ENCODE peak calls at places on chromosomes 2 and 18, in five cellular contexts. One of them, this sample, is unnamed.

GRCh38 chr2:178827739-178828487 is 20.7 kb upstream of the TTN start:
- ATAC-seq in lower lobe of right lung: no peak
- ATAC-seq in stimulated activated naive CD8-positive, alpha-beta T cell treated with anti-CD3 and anti-CD28 coated beads, Interleukin-15, amount 100 ng/mL, for 72 hours: no peak
- ATAC-seq in naive B cell: no peak
- ATAC-seq in Panc1: no peak
- ATAC-seq in this sample: no peak

GRCh38 chr18:30929718-30930117 is 112.8 kb downstream of the DSC3 start:
- ATAC-seq in Panc1: no peak
- ATAC-seq in lower lobe of right lung: no peak
- ATAC-seq in naive B cell: no peak
- ATAC-seq in stimulated activated naive CD8-positive, alpha-beta T cell treated with anti-CD3 and anti-CD28 coated beads, Interleukin-15, amount 100 ng/mL, for 72 hours: no peak
- ATAC-seq in this sample: no peak

GRCh38 chr2:6434396-6434795 is 431.3 kb downstream of the CMPK2 start:
- ATAC-seq in Panc1: no peak
- ATAC-seq in stimulated activated naive CD8-positive, alpha-beta T cell treated with anti-CD3 and anti-CD28 coated beads, Interleukin-15, amount 100 ng/mL, for 72 hours: no peak
- ATAC-seq in naive B cell: no peak
- ATAC-seq in lower lobe of right lung: no peak
- ATAC-seq in this sample: no peak

GRCh38 chr2:204542967-204543608 is 2.2 kb upstream of the PARD3B start:
- ATAC-seq in Panc1: no peak
- ATAC-seq in stimulated activated naive CD8-positive, alpha-beta T cell treated with anti-CD3 and anti-CD28 coated beads, Interleukin-15, amount 100 ng/mL, for 72 hours: no peak
- ATAC-seq in naive B cell: no peak
- ATAC-seq in lower lobe of right lung: no peak
- ATAC-seq in this sample: no peak

GRCh38 chr2:110740747-110741349 is 8.5 kb downstream of the ACOXL start:
- ATAC-seq in stimulated activated naive CD8-positive, alpha-beta T cell treated with anti-CD3 and anti-CD28 coated beads, Interleukin-15, amount 100 ng/mL, for 72 hours: no peak
- ATAC-seq in lower lobe of right lung: peak
- ATAC-seq in Panc1: no peak
- ATAC-seq in naive B cell: no peak
- ATAC-seq in this sample: no peak

GRCh38 chr2:65292461-65293127 is 65.0 kb downstream of the ACTR2 start:
- ATAC-seq in lower lobe of right lung: peak
- ATAC-seq in Panc1: no peak
- ATAC-seq in stimulated activated naive CD8-positive, alpha-beta T cell treated with anti-CD3 and anti-CD28 coated beads, Interleukin-15, amount 100 ng/mL, for 72 hours: no peak
- ATAC-seq in naive B cell: no peak
- ATAC-seq in this sample: no peak

GRCh38 chr2:143807677-143808076 is 678.5 kb downstream of the ARHGAP15 start:
- ATAC-seq in stimulated activated naive CD8-positive, alpha-beta T cell treated with anti-CD3 and anti-CD28 coated beads, Interleukin-15, amount 100 ng/mL, for 72 hours: no peak
- ATAC-seq in Panc1: no peak
- ATAC-seq in lower lobe of right lung: peak
- ATAC-seq in naive B cell: no peak
- ATAC-seq in this sample: no peak

GRCh38 chr2:113175736-113176695 is 2.2 kb downstream of the PSD4 start:
- ATAC-seq in stimulated activated naive CD8-positive, alpha-beta T cell treated with anti-CD3 and anti-CD28 coated beads, Interleukin-15, amount 100 ng/mL, for 72 hours: no peak
- ATAC-seq in naive B cell: peak
- ATAC-seq in lower lobe of right lung: no peak
- ATAC-seq in Panc1: no peak
- ATAC-seq in this sample: peak

GRCh38 chr2:160228141-160228963 is 28.3 kb upstream of the ITGB6 start:
- ATAC-seq in lower lobe of right lung: peak
- ATAC-seq in stimulated activated naive CD8-positive, alpha-beta T cell treated with anti-CD3 and anti-CD28 coated beads, Interleukin-15, amount 100 ng/mL, for 72 hours: no peak
- ATAC-seq in naive B cell: no peak
- ATAC-seq in Panc1: no peak
- ATAC-seq in this sample: no peak

GRCh38 chr18:3481696-3482210 is 31.8 kb downstream of the TGIF1 start:
- ATAC-seq in lower lobe of right lung: peak
- ATAC-seq in stimulated activated naive CD8-positive, alpha-beta T cell treated with anti-CD3 and anti-CD28 coated beads, Interleukin-15, amount 100 ng/mL, for 72 hours: peak
- ATAC-seq in naive B cell: peak
- ATAC-seq in Panc1: peak
- ATAC-seq in this sample: peak

GRCh38 chr2:196823750-196824149 is 14.6 kb upstream of the C2orf66 start:
- ATAC-seq in stimulated activated naive CD8-positive, alpha-beta T cell treated with anti-CD3 and anti-CD28 coated beads, Interleukin-15, amount 100 ng/mL, for 72 hours: no peak
- ATAC-seq in naive B cell: no peak
- ATAC-seq in Panc1: peak
- ATAC-seq in lower lobe of right lung: no peak
- ATAC-seq in this sample: no peak

GRCh38 chr2:197946562-197946961 is 142.2 kb downstream of the PLCL1 start:
- ATAC-seq in lower lobe of right lung: no peak
- ATAC-seq in Panc1: no peak
- ATAC-seq in naive B cell: no peak
- ATAC-seq in stimulated activated naive CD8-positive, alpha-beta T cell treated with anti-CD3 and anti-CD28 coated beads, Interleukin-15, amount 100 ng/mL, for 72 hours: no peak
- ATAC-seq in this sample: no peak

This sample was measured in stimulated activated memory B cell treated with anti-CD40 and anti-IgM and Interleukin-4, amounts not matched to agents 10 μg/mL and 1 μg/mL and 100 μg/mL, for 72 hours.